ENCODE peak calls at places on chromosomes 12 and 14, in six cellular contexts. N, V, I, X, Y and L are unnamed samples.

GRCh38 chr14:78836777-78837176 is 666.6 kb downstream of the NRXN3 start:
- DNase-seq in N (peak; percentile 22), I (peak; percentile 2), X (peak; percentile 78), V (peak; percentile 2), Y (no peak), L (peak; percentile 52)

GRCh38 chr12:131860472-131861260 is 32.5 kb downstream of the MMP17 start:
- DNase-seq in I (no peak), V (no peak), N (peak; percentile 92), X (peak; percentile 68), Y (peak; percentile 57), L (peak; percentile 52)

GRCh38 chr12:39505025-39505424 is 62.1 kb upstream of the KIF21A start:
- DNase-seq in N (no peak), Y (no peak), X (no peak), V (no peak), I (no peak), L (peak; percentile 13)

GRCh38 chr12:12872934-12873275 is 18.5 kb upstream of the GPRC5A start:
- DNase-seq in I (no peak), V (no peak), N (peak; percentile 25), Y (no peak), X (no peak), L (peak; percentile 18)

GRCh38 chr14:50331596-50331995 is 19.5 kb downstream of the DMAC2L start:
- DNase-seq in V (no peak), Y (no peak), X (no peak), N (no peak), I (no peak), L (no peak)

GRCh38 chr14:100680439-100681051 is 46.1 kb upstream of the DLK1 start:
- DNase-seq in X (no peak), I (no peak), N (peak; percentile 83), V (no peak), Y (peak; percentile 48), L (no peak)

GRCh38 chr12:125310461-125310860 is 245.2 kb downstream of the AACS start:
- DNase-seq in Y (no peak), I (no peak), X (no peak), V (no peak), N (no peak), L (no peak)

GRCh38 chr14:102781063-102781462 is 3.8 kb downstream of the TRAF3 start:
- DNase-seq in V (no peak), Y (no peak), X (no peak), I (no peak), N (no peak), L (no peak)

GRCh38 chr12:110498984-110499706 is 2.8 kb downstream of the VPS29 start:
- DNase-seq in Y (no peak), N (peak; percentile 30), X (no peak), V (no peak), I (no peak), L (peak; percentile 47)

GRCh38 chr14:45716506-45716905 is 463.5 kb upstream of the MIS18BP1 start:
- DNase-seq in I (no peak), Y (no peak), N (peak; percentile 39), X (no peak), V (no peak), L (peak; percentile 45)

GRCh38 chr12:100553851-100554404 is 19.6 kb upstream of the GAS2L3 start:
- DNase-seq in I (no peak), N (no peak), V (no peak), X (no peak), Y (no peak), L (peak; percentile 36)

GRCh38 chr14:36771256-36771655 is 109.6 kb downstream of the PAX9 start:
- DNase-seq in I (no peak), Y (no peak), N (no peak), V (no peak), X (no peak), L (no peak)

GRCh38 chr12:116009805-116010204 is 267.7 kb downstream of the MED13L start:
- DNase-seq in I (no peak), V (no peak), Y (no peak), N (no peak), X (no peak), L (no peak)

GRCh38 chr12:46675736-46676135 is 150.1 kb downstream of the SLC38A4 start:
- DNase-seq in N (peak; percentile 45), Y (peak; percentile 44), V (no peak), I (no peak), X (peak; percentile 31), L (peak; percentile 70)

GRCh38 chr14:30991408-30991807 is 34.0 kb upstream of the AP4S1 start:
- DNase-seq in V (no peak), Y (no peak), X (no peak), N (no peak), I (no peak), L (no peak)

GRCh38 chr12:58503731-58504520 is 416.4 kb downstream of the LRIG3 start:
- DNase-seq in Y (no peak), I (no peak), X (no peak), N (peak; percentile 62), V (no peak), L (peak; percentile 46)

GRCh38 chr14:65332141-65332871 is 80.2 kb upstream of the FUT8 start:
- DNase-seq in X (no peak), V (no peak), Y (no peak), I (no peak), N (no peak), L (peak; percentile 26)

GRCh38 chr12:3036901-3037600 is 40.1 kb upstream of the TSPAN9 start:
- DNase-seq in X (no peak), N (no peak), Y (no peak), V (no peak), I (no peak), L (no peak)

GRCh38 chr12:121224591-121224990 is 14.7 kb downstream of the P2RX4 start:
- DNase-seq in I (no peak), N (no peak), Y (no peak), X (no peak), V (no peak), L (no peak)

GRCh38 chr12:80763874-80764273 is 47.2 kb downstream of the MYF5 start:
- DNase-seq in X (no peak), I (no peak), N (peak; percentile 27), Y (no peak), V (peak; percentile 30), L (peak; percentile 63)

GRCh38 chr12:105601158-105601557 is 270.7 kb downstream of the C12orf75 start:
- DNase-seq in V (no peak), X (no peak), N (no peak), I (no peak), Y (no peak), L (no peak)

GRCh38 chr12:51126297-51126696 is 42.9 kb upstream of the CSRNP2 start:
- DNase-seq in X (no peak), Y (no peak), I (no peak), N (no peak), V (no peak), L (peak; percentile 57)

GRCh38 chr12:28278499-28278898 is 88.2 kb downstream of the CCDC91 start:
- DNase-seq in I (no peak), X (no peak), V (no peak), Y (no peak), N (no peak), L (peak; percentile 9)

GRCh38 chr12:63855299-63855698 is 10.8 kb downstream of the SRGAP1 start:
- DNase-seq in X (no peak), V (no peak), I (no peak), N (no peak), Y (no peak), L (no peak)

GRCh38 chr14:60215127-60215444 is 33.9 kb upstream of the PPM1A start:
- DNase-seq in N (no peak), V (no peak), Y (no peak), X (no peak), I (no peak), L (no peak)

GRCh38 chr14:26598081-26598671 is 343 bp upstream of the NOVA1 start:
- DNase-seq in Y (peak; percentile 81), N (peak; percentile 38), X (peak; percentile 95), I (peak; percentile 27), V (peak; percentile 65), L (peak; percentile 79)

GRCh38 chr12:13234045-13234641 is 37.6 kb downstream of the EMP1 start:
- DNase-seq in V (peak; percentile 65), N (peak; percentile 61), X (peak; percentile 55), I (no peak), Y (no peak), L (peak; percentile 69)

GRCh38 chr12:6536894-6537579 is 2.7 kb downstream of the GAPDH start:
- DNase-seq in N (peak; percentile 15), V (no peak), Y (no peak), X (no peak), I (no peak), L (peak; percentile 61)